ENCODE peak calls at places on chromosome 10, in ten cellular contexts. One of them, this sample, is unnamed.

GRCh38 chr10:69468771-69469129 is 17.5 kb downstream of the TSPAN15 start:
- DNase-seq in lower leg skin: no peak
- DNase-seq in posterior vena cava: no peak
- DNase-seq in astrocyte of the hippocampus: peak
- DNase-seq in NCI-H460: no peak
- DNase-seq in caudate nucleus: no peak
- DNase-seq in left cardiac atrium: no peak
- DNase-seq in stimulated activated CD8-positive, alpha-beta memory T cell treated with anti-CD3 and anti-CD28 coated beads, Interleukin-2, amount 100 ng/mL, for 1 hour: no peak
- DNase-seq in NAMALWA: no peak
- DNase-seq in HFF-Myc: no peak
- DNase-seq in this sample: no peak

GRCh38 chr10:89645742-89646172 is 715 bp upstream of the PANK1 start:
- DNase-seq in left cardiac atrium: no peak
- DNase-seq in HFF-Myc: no peak
- DNase-seq in astrocyte of the hippocampus: no peak
- DNase-seq in NCI-H460: peak
- DNase-seq in lower leg skin: no peak
- DNase-seq in NAMALWA: peak
- DNase-seq in posterior vena cava: no peak
- DNase-seq in stimulated activated CD8-positive, alpha-beta memory T cell treated with anti-CD3 and anti-CD28 coated beads, Interleukin-2, amount 100 ng/mL, for 1 hour: no peak
- DNase-seq in caudate nucleus: no peak
- DNase-seq in this sample: no peak

GRCh38 chr10:16280595-16280994 is 156.2 kb upstream of the PTER start:
- DNase-seq in posterior vena cava: no peak
- DNase-seq in stimulated activated CD8-positive, alpha-beta memory T cell treated with anti-CD3 and anti-CD28 coated beads, Interleukin-2, amount 100 ng/mL, for 1 hour: no peak
- DNase-seq in HFF-Myc: no peak
- DNase-seq in astrocyte of the hippocampus: no peak
- DNase-seq in lower leg skin: no peak
- DNase-seq in NCI-H460: no peak
- DNase-seq in caudate nucleus: no peak
- DNase-seq in left cardiac atrium: no peak
- DNase-seq in NAMALWA: no peak
- DNase-seq in this sample: no peak

GRCh38 chr10:125018576-125019143 is 76.7 kb downstream of the ZRANB1 start:
- DNase-seq in stimulated activated CD8-positive, alpha-beta memory T cell treated with anti-CD3 and anti-CD28 coated beads, Interleukin-2, amount 100 ng/mL, for 1 hour: no peak
- DNase-seq in astrocyte of the hippocampus: no peak
- DNase-seq in NCI-H460: no peak
- DNase-seq in HFF-Myc: no peak
- DNase-seq in caudate nucleus: no peak
- DNase-seq in posterior vena cava: no peak
- DNase-seq in NAMALWA: no peak
- DNase-seq in left cardiac atrium: no peak
- DNase-seq in lower leg skin: no peak
- DNase-seq in this sample: no peak

GRCh38 chr10:131496351-131497052 is 185.0 kb upstream of the TCERG1L start:
- DNase-seq in lower leg skin: peak
- DNase-seq in HFF-Myc: no peak
- DNase-seq in left cardiac atrium: no peak
- DNase-seq in astrocyte of the hippocampus: no peak
- DNase-seq in NCI-H460: no peak
- DNase-seq in caudate nucleus: no peak
- DNase-seq in posterior vena cava: peak
- DNase-seq in stimulated activated CD8-positive, alpha-beta memory T cell treated with anti-CD3 and anti-CD28 coated beads, Interleukin-2, amount 100 ng/mL, for 1 hour: no peak
- DNase-seq in NAMALWA: no peak
- DNase-seq in this sample: no peak

GRCh38 chr10:116688241-116688711 is 54.1 kb downstream of the HSPA12A start:
- DNase-seq in HFF-Myc: no peak
- DNase-seq in posterior vena cava: peak
- DNase-seq in left cardiac atrium: no peak
- DNase-seq in astrocyte of the hippocampus: peak
- DNase-seq in caudate nucleus: peak
- DNase-seq in NCI-H460: no peak
- DNase-seq in stimulated activated CD8-positive, alpha-beta memory T cell treated with anti-CD3 and anti-CD28 coated beads, Interleukin-2, amount 100 ng/mL, for 1 hour: no peak
- DNase-seq in NAMALWA: no peak
- DNase-seq in lower leg skin: no peak
- DNase-seq in this sample: peak

GRCh38 chr10:60044221-60044620 is 137.9 kb upstream of the CCDC6 start:
- DNase-seq in astrocyte of the hippocampus: peak
- DNase-seq in posterior vena cava: no peak
- DNase-seq in caudate nucleus: no peak
- DNase-seq in NAMALWA: no peak
- DNase-seq in NCI-H460: no peak
- DNase-seq in stimulated activated CD8-positive, alpha-beta memory T cell treated with anti-CD3 and anti-CD28 coated beads, Interleukin-2, amount 100 ng/mL, for 1 hour: no peak
- DNase-seq in left cardiac atrium: no peak
- DNase-seq in HFF-Myc: no peak
- DNase-seq in lower leg skin: no peak
- DNase-seq in this sample: no peak

GRCh38 chr10:114631678-114632417 is 26.2 kb downstream of the ABLIM1 start:
- DNase-seq in posterior vena cava: peak
- DNase-seq in NAMALWA: no peak
- DNase-seq in lower leg skin: peak
- DNase-seq in left cardiac atrium: peak
- DNase-seq in astrocyte of the hippocampus: peak
- DNase-seq in stimulated activated CD8-positive, alpha-beta memory T cell treated with anti-CD3 and anti-CD28 coated beads, Interleukin-2, amount 100 ng/mL, for 1 hour: no peak
- DNase-seq in NCI-H460: no peak
- DNase-seq in HFF-Myc: no peak
- DNase-seq in caudate nucleus: no peak
- DNase-seq in this sample: peak

GRCh38 chr10:11082551-11082950 is 64.9 kb downstream of the CELF2 start:
- DNase-seq in left cardiac atrium: no peak
- DNase-seq in astrocyte of the hippocampus: no peak
- DNase-seq in NCI-H460: no peak
- DNase-seq in HFF-Myc: no peak
- DNase-seq in stimulated activated CD8-positive, alpha-beta memory T cell treated with anti-CD3 and anti-CD28 coated beads, Interleukin-2, amount 100 ng/mL, for 1 hour: no peak
- DNase-seq in lower leg skin: no peak
- DNase-seq in posterior vena cava: no peak
- DNase-seq in NAMALWA: no peak
- DNase-seq in caudate nucleus: no peak
- DNase-seq in this sample: no peak